ENCODE peak calls at places on chromosomes 1 and 21, in five cellular contexts. One of them, this sample, is unnamed.

GRCh38 chr1:104797982-104798381 is 1048.3 kb downstream of the AMY1C start:
- DNase-seq in choroid plexus epithelial cell: no peak
- DNase-seq in lung: no peak
- DNase-seq in BJ: no peak
- DNase-seq in cardiac fibroblast: no peak
- DNase-seq in this sample: no peak

GRCh38 chr1:225483818-225484656 is 56.2 kb upstream of the LBR start:
- DNase-seq in BJ: no peak
- DNase-seq in choroid plexus epithelial cell: no peak
- DNase-seq in lung: no peak
- DNase-seq in cardiac fibroblast: no peak
- DNase-seq in this sample: no peak

GRCh38 chr21:38533887-38534286 is 35.6 kb upstream of the ERG start:
- DNase-seq in lung: no peak
- DNase-seq in cardiac fibroblast: no peak
- DNase-seq in choroid plexus epithelial cell: peak; percentile 17
- DNase-seq in BJ: no peak
- DNase-seq in this sample: no peak

GRCh38 chr21:24826822-24827221 is 780.5 kb downstream of the MRPL39 start:
- DNase-seq in cardiac fibroblast: no peak
- DNase-seq in choroid plexus epithelial cell: no peak
- DNase-seq in lung: no peak
- DNase-seq in BJ: no peak
- DNase-seq in this sample: no peak

GRCh38 chr1:17433261-17433660 is 6.2 kb downstream of the RCC2 start:
- DNase-seq in cardiac fibroblast: no peak
- DNase-seq in BJ: no peak
- DNase-seq in lung: no peak
- DNase-seq in choroid plexus epithelial cell: no peak
- DNase-seq in this sample: no peak

GRCh38 chr1:78279051-78279450 is 211.7 kb upstream of the PTGFR start:
- DNase-seq in BJ: peak; percentile 82
- DNase-seq in lung: no peak
- DNase-seq in cardiac fibroblast: peak; percentile 98
- DNase-seq in choroid plexus epithelial cell: peak; percentile 96
- DNase-seq in this sample: peak; percentile 95

GRCh38 chr1:116569776-116570357 is 959 bp downstream of the CD58 start:
- DNase-seq in cardiac fibroblast: peak; percentile 21
- DNase-seq in choroid plexus epithelial cell: no peak
- DNase-seq in lung: peak; percentile 75
- DNase-seq in BJ: no peak
- DNase-seq in this sample: no peak

GRCh38 chr1:899636-900317 is 23.9 kb upstream of the SAMD11 start:
- DNase-seq in choroid plexus epithelial cell: no peak
- DNase-seq in cardiac fibroblast: no peak
- DNase-seq in lung: peak; percentile 26
- DNase-seq in BJ: no peak
- DNase-seq in this sample: no peak

GRCh38 chr1:204419064-204419403 is 7.4 kb upstream of the PPP1R15B start:
- DNase-seq in choroid plexus epithelial cell: no peak
- DNase-seq in cardiac fibroblast: no peak
- DNase-seq in lung: no peak
- DNase-seq in BJ: no peak
- DNase-seq in this sample: no peak

GRCh38 chr1:152415454-152416227 is 1.6 kb upstream of the CRNN start:
- DNase-seq in lung: no peak
- DNase-seq in BJ: no peak
- DNase-seq in choroid plexus epithelial cell: no peak
- DNase-seq in cardiac fibroblast: no peak
- DNase-seq in this sample: no peak

GRCh38 chr1:66282343-66282852 is 251.6 kb upstream of the SGIP1 start:
- DNase-seq in choroid plexus epithelial cell: peak; percentile 93
- DNase-seq in cardiac fibroblast: peak; percentile 91
- DNase-seq in BJ: no peak
- DNase-seq in lung: no peak
- DNase-seq in this sample: no peak

GRCh38 chr1:202579806-202580205 is 130.4 kb downstream of the SYT2 start:
- DNase-seq in lung: no peak
- DNase-seq in cardiac fibroblast: peak; percentile 86
- DNase-seq in BJ: peak; percentile 79
- DNase-seq in choroid plexus epithelial cell: peak; percentile 97
- DNase-seq in this sample: no peak

GRCh38 chr1:186710696-186711095 is 30.5 kb upstream of the PTGS2 start:
- DNase-seq in cardiac fibroblast: no peak
- DNase-seq in lung: no peak
- DNase-seq in BJ: no peak
- DNase-seq in choroid plexus epithelial cell: no peak
- DNase-seq in this sample: no peak

GRCh38 chr21:35254006-35254751 is 205.1 kb upstream of the RUNX1 start:
- DNase-seq in BJ: peak; percentile 75
- DNase-seq in lung: no peak
- DNase-seq in choroid plexus epithelial cell: peak; percentile 90
- DNase-seq in cardiac fibroblast: peak; percentile 92
- DNase-seq in this sample: no peak

GRCh38 chr1:87673748-87674147 is 345.1 kb downstream of the LMO4 start:
- DNase-seq in choroid plexus epithelial cell: peak; percentile 25
- DNase-seq in BJ: no peak
- DNase-seq in lung: no peak
- DNase-seq in cardiac fibroblast: peak; percentile 27
- DNase-seq in this sample: no peak

GRCh38 chr1:109213824-109214693 is at the start of gene SARS1:
- DNase-seq in BJ: peak; percentile 42
- DNase-seq in choroid plexus epithelial cell: peak; percentile 86
- DNase-seq in cardiac fibroblast: peak; percentile 80
- DNase-seq in lung: peak; percentile 86
- DNase-seq in this sample: no peak

GRCh38 chr1:68473060-68473459 is 23.3 kb upstream of the RPE65 start:
- DNase-seq in cardiac fibroblast: no peak
- DNase-seq in choroid plexus epithelial cell: no peak
- DNase-seq in lung: no peak
- DNase-seq in BJ: no peak
- DNase-seq in this sample: no peak

GRCh38 chr1:235199441-235199840 is 38.4 kb upstream of the RBM34 start:
- DNase-seq in lung: no peak
- DNase-seq in cardiac fibroblast: peak; percentile 66
- DNase-seq in choroid plexus epithelial cell: peak; percentile 88
- DNase-seq in BJ: no peak
- DNase-seq in this sample: no peak
- H3K4me3 ChIP-seq in lung: no peak overlapping the region
- H3K4me3 ChIP-seq in cardiac fibroblast: no peak overlapping the region
- H3K4me3 ChIP-seq in choroid plexus epithelial cell: no peak overlapping the region
- H3K4me3 ChIP-seq in BJ: no peak overlapping the region
- H3K4me3 ChIP-seq in this sample: no peak overlapping the region

GRCh38 chr1:22277662-22278061 is 134.8 kb upstream of the WNT4 start:
- DNase-seq in choroid plexus epithelial cell: no peak
- DNase-seq in lung: no peak
- DNase-seq in cardiac fibroblast: no peak
- DNase-seq in BJ: no peak
- DNase-seq in this sample: no peak

GRCh38 chr1:22273686-22274681 is 131.1 kb upstream of the WNT4 start:
- DNase-seq in lung: no peak
- DNase-seq in choroid plexus epithelial cell: no peak
- DNase-seq in cardiac fibroblast: no peak
- DNase-seq in BJ: no peak
- DNase-seq in this sample: no peak

GRCh38 chr1:22276396-22276748 is 133.5 kb upstream of the WNT4 start:
- DNase-seq in BJ: no peak
- DNase-seq in lung: no peak
- DNase-seq in choroid plexus epithelial cell: no peak
- DNase-seq in cardiac fibroblast: no peak
- DNase-seq in this sample: no peak

GRCh38 chr1:22275211-22275610 is 132.3 kb upstream of the WNT4 start:
- DNase-seq in BJ: no peak
- DNase-seq in lung: no peak
- DNase-seq in cardiac fibroblast: no peak
- DNase-seq in choroid plexus epithelial cell: no peak
- DNase-seq in this sample: no peak

GRCh38 chr1:22275626-22276395 is 132.9 kb upstream of the WNT4 start:
- DNase-seq in lung: peak; percentile 68
- DNase-seq in cardiac fibroblast: peak; percentile 68
- DNase-seq in BJ: no peak
- DNase-seq in choroid plexus epithelial cell: peak; percentile 78
- DNase-seq in this sample: no peak
- TF ChIP-seq CTCF in lung: peak; percentile 54
- TF ChIP-seq CTCF in cardiac fibroblast: peak; percentile 92
- TF ChIP-seq CTCF in BJ: peak; percentile 95
- TF ChIP-seq CTCF in choroid plexus epithelial cell: peak; percentile 94
- TF ChIP-seq CTCF in this sample: peak; percentile 84

GRCh38 chr1:20168547-20169491 is 17.1 kb upstream of the UBXN10 start:
- DNase-seq in choroid plexus epithelial cell: no peak
- DNase-seq in BJ: no peak
- DNase-seq in lung: no peak
- DNase-seq in cardiac fibroblast: no peak
- DNase-seq in this sample: no peak
- H3K4me3 ChIP-seq in choroid plexus epithelial cell: no peak overlapping the region
- H3K4me3 ChIP-seq in BJ: no peak overlapping the region
- H3K4me3 ChIP-seq in lung: no peak overlapping the region
- H3K4me3 ChIP-seq in cardiac fibroblast: no peak overlapping the region
- H3K4me3 ChIP-seq in this sample: no peak overlapping the region

GRCh38 chr1:245971711-245972085 is 535.4 kb downstream of the SMYD3 start:
- DNase-seq in choroid plexus epithelial cell: no peak
- DNase-seq in cardiac fibroblast: no peak
- DNase-seq in BJ: no peak
- DNase-seq in lung: no peak
- DNase-seq in this sample: no peak
- TF ChIP-seq CTCF in choroid plexus epithelial cell: no peak
- TF ChIP-seq CTCF in cardiac fibroblast: no peak
- TF ChIP-seq CTCF in BJ: no peak
- TF ChIP-seq CTCF in lung: no peak
- TF ChIP-seq CTCF in this sample: no peak

GRCh38 chr1:184941094-184941733 is 33.1 kb downstream of the NIBAN1 start:
- DNase-seq in BJ: no peak
- DNase-seq in cardiac fibroblast: no peak
- DNase-seq in lung: no peak
- DNase-seq in choroid plexus epithelial cell: no peak
- DNase-seq in this sample: no peak
- H3K4me3 ChIP-seq in BJ: no peak overlapping the region
- H3K4me3 ChIP-seq in cardiac fibroblast: no peak overlapping the region
- H3K4me3 ChIP-seq in lung: no peak overlapping the region
- H3K4me3 ChIP-seq in choroid plexus epithelial cell: no peak overlapping the region
- H3K4me3 ChIP-seq in this sample: no peak overlapping the region

GRCh38 chr1:119515221-119515620 is 8.2 kb downstream of the HSD3B1 start:
- DNase-seq in choroid plexus epithelial cell: no peak
- DNase-seq in cardiac fibroblast: no peak
- DNase-seq in BJ: no peak
- DNase-seq in lung: no peak
- DNase-seq in this sample: no peak

GRCh38 chr1:119516680-119517079 is 9.7 kb downstream of the HSD3B1 start:
- DNase-seq in cardiac fibroblast: no peak
- DNase-seq in BJ: no peak
- DNase-seq in lung: no peak
- DNase-seq in choroid plexus epithelial cell: no peak
- DNase-seq in this sample: no peak
- TF ChIP-seq CTCF in cardiac fibroblast: no peak
- TF ChIP-seq CTCF in BJ: no peak
- TF ChIP-seq CTCF in lung: no peak
- TF ChIP-seq CTCF in choroid plexus epithelial cell: no peak
- TF ChIP-seq CTCF in this sample: no peak

GRCh38 chr1:228209657-228210056 is 1.8 kb downstream of the OBSCN start:
- DNase-seq in lung: no peak
- DNase-seq in choroid plexus epithelial cell: no peak
- DNase-seq in cardiac fibroblast: no peak
- DNase-seq in BJ: no peak
- DNase-seq in this sample: no peak
- H3K4me3 ChIP-seq in lung: no peak overlapping the region
- H3K4me3 ChIP-seq in choroid plexus epithelial cell: no peak overlapping the region
- H3K4me3 ChIP-seq in cardiac fibroblast: no peak overlapping the region
- H3K4me3 ChIP-seq in BJ: no peak overlapping the region
- H3K4me3 ChIP-seq in this sample: no peak overlapping the region

GRCh38 chr1:228087771-228088251 is 5.3 kb downstream of the ARF1 start:
- DNase-seq in lung: no peak
- DNase-seq in BJ: peak; percentile 68
- DNase-seq in cardiac fibroblast: peak; percentile 90
- DNase-seq in choroid plexus epithelial cell: peak; percentile 52
- DNase-seq in this sample: no peak

GRCh38 chr1:228090613-228091081 is 8.1 kb downstream of the ARF1 start:
- DNase-seq in BJ: no peak
- DNase-seq in lung: no peak
- DNase-seq in cardiac fibroblast: peak; percentile 62
- DNase-seq in choroid plexus epithelial cell: peak; percentile 45
- DNase-seq in this sample: no peak

GRCh38 chr1:228089520-228090380 is 7.2 kb downstream of the ARF1 start:
- DNase-seq in BJ: no peak
- DNase-seq in lung: no peak
- DNase-seq in cardiac fibroblast: no peak
- DNase-seq in choroid plexus epithelial cell: no peak
- DNase-seq in this sample: no peak

GRCh38 chr1:228091084-228091483 is 8.6 kb downstream of the ARF1 start:
- DNase-seq in choroid plexus epithelial cell: no peak
- DNase-seq in cardiac fibroblast: no peak
- DNase-seq in lung: no peak
- DNase-seq in BJ: no peak
- DNase-seq in this sample: no peak

DNA sequence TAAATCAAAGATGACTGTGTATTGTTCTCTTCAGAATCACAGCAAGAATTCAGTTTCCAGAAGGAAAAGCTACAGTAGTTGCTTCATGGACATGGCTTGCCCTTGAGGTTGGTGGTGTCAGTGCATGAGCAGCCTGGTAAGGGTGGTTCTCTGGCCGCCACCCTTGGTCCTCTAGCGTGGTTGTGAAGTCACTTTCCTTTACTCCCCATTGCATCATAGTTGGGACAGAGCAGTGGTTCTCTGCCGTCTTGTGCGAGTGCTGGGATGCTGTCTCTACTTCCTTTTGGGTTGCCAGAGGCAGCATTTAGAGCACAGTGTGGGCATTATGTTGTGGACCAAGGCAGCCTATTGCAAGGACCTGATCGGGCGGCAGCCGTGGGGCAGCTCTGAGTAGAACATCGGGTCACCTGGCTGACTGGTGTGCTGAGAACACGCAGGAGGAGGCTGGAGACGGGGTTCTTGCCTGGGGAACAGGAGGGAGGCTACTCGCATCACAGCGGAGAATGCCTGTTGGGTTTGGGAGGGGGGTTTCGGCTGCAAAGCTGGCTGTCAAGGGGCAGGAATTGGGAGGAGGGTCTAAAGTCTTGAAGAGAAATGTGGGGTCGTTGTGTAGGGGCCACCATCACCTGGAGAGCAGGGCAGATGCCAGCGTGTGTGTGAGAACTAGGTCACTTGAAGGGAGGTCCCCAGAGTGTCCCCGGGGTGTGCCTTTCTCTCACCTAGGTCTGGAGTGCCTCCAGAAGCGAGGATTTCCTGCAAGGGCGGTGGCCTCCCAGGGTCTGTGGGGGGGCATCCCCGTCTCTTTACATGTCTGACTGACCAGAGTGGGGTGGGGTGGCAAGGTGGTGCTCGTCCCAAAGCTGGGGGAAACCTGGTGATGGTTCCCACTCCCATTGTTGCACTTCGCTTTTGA is 6.3 kb downstream of the ARF1 start:
- DNase-seq in cardiac fibroblast: peak; percentile 46
- DNase-seq in BJ: no peak
- DNase-seq in lung: no peak
- DNase-seq in choroid plexus epithelial cell: peak; percentile 15
- DNase-seq in this sample: no peak
- TF ChIP-seq CTCF in cardiac fibroblast: no peak
- TF ChIP-seq CTCF in BJ: no peak
- TF ChIP-seq CTCF in lung: no peak
- TF ChIP-seq CTCF in choroid plexus epithelial cell: no peak
- TF ChIP-seq CTCF in this sample: no peak